ENCODE peak calls at places on chromosome 20, in seven cellular contexts. R is choroid plexus epithelial cell; F is IMR-90; C is left ventricle myocardium inferior; S is spleen; O is CD8-positive, alpha-beta memory T cell; A is stimulated activated CD8-positive, alpha-beta memory T cell treated with anti-CD3 and anti-CD28 coated beads, Interleukin-12 subunit alpha, Interleukin-12 subunit beta, amount 100 ng/mL, for 4 hours. Z is an unnamed sample.

GRCh38 chr20:10861086-10861485 is 187.3 kb upstream of the JAG1 start:
- DNase-seq in O (no peak), S (no peak), F (peak; percentile 83), C (no peak), R (peak; percentile 81), A (no peak), Z (no peak)

GRCh38 chr20:47102629-47103028 is 208.0 kb downstream of the EYA2 start:
- DNase-seq in A (no peak), F (no peak), R (no peak), O (no peak), C (no peak), S (no peak), Z (no peak)

GRCh38 chr20:431012-431904 is 23.2 kb downstream of the RBCK1 start:
- DNase-seq in R (peak; percentile 80), F (peak; percentile 68), O (peak; percentile 12), S (no peak), C (peak; percentile 50), A (no peak), Z (peak; percentile 71)

GRCh38 chr20:22414354-22414753 is 170.0 kb downstream of the FOXA2 start:
- DNase-seq in A (no peak), S (no peak), R (no peak), O (no peak), F (no peak), C (no peak), Z (no peak)

GRCh38 chr20:32743237-32744112 is at the start of gene COMMD7:
- DNase-seq in O (peak; percentile 60), S (peak; percentile 95), C (peak; percentile 66), F (peak; percentile 44), A (peak; percentile 58), R (peak; percentile 57), Z (peak; percentile 65)

GRCh38 chr20:24762791-24763350 is 186.2 kb upstream of the CST7 start:
- DNase-seq in R (no peak), A (no peak), F (no peak), O (no peak), S (peak; percentile 61), C (no peak), Z (no peak)

GRCh38 chr20:58384821-58385220 is 4.2 kb upstream of the VAPB start:
- DNase-seq in F (no peak), R (no peak), C (no peak), A (no peak), S (no peak), O (no peak), Z (no peak)

GRCh38 chr20:58714923-58715708 is 22.5 kb downstream of the NPEPL1 start:
- DNase-seq in F (no peak), R (no peak), C (peak; percentile 8), A (no peak), O (no peak), S (peak; percentile 72), Z (no peak)

GRCh38 chr20:10347066-10347465 is 87.0 kb downstream of the MKKS start:
- DNase-seq in O (no peak), A (no peak), S (no peak), F (no peak), R (no peak), C (no peak), Z (no peak)

GRCh38 chr20:50193851-50194830 is 3.5 kb downstream of the CEBPB start:
- DNase-seq in S (no peak), A (no peak), C (no peak), O (no peak), F (peak; percentile 57), R (peak; percentile 30), Z (no peak)

GRCh38 chr20:56839791-56840190 is 210.7 kb downstream of the TFAP2C start:
- DNase-seq in O (no peak), C (no peak), F (no peak), S (no peak), A (no peak), R (no peak), Z (no peak)

GRCh38 chr20:38685853-38686473 is 38.3 kb upstream of the SLC32A1 start:
- DNase-seq in A (no peak), F (peak; percentile 44), C (peak; percentile 27), R (peak; percentile 66), S (no peak), O (peak; percentile 15), Z (peak; percentile 55)